ENCODE peak calls at places on chromosomes 5 and 9, in ten cellular contexts. A is gastrocnemius medialis; X is H7; V is neural crest cell; F is stimulated activated CD4-positive, alpha-beta T cell treated with anti-CD3 and anti-CD28 coated beads, Interleukin-12 subunit alpha, Interleukin-12 subunit beta, amount 100 ng/mL, for 4 hours; O is NCI-H1436; D is CD8-positive, alpha-beta T cell; H is thyroid gland; W is astrocyte of the spinal cord; P is MCF 10A. Z is an unnamed sample.

GRCh38 chr9:3136999-3137675 is 293.2 kb upstream of the PUM3 start:
- DNase-seq in P (no peak), O (no peak), F (no peak), X (no peak), A (no peak), H (no peak), D (no peak), V (no peak), W (no peak), Z (no peak)

GRCh38 chr5:10333154-10334006 is 20.1 kb upstream of the MARCHF6 start:
- DNase-seq in H (peak), A (no peak), W (no peak), O (no peak), P (no peak), F (peak), V (peak), D (no peak), X (peak), Z (peak)

GRCh38 chr5:95824747-95825146 is 2.2 kb upstream of the GLRX start:
- DNase-seq in X (no peak), P (no peak), D (no peak), O (no peak), H (no peak), W (no peak), V (no peak), F (no peak), A (no peak), Z (no peak)

GRCh38 chr5:122403965-122404364 is 91.9 kb downstream of the SNCAIP start:
- DNase-seq in H (no peak), D (no peak), W (no peak), O (no peak), A (no peak), P (no peak), V (no peak), F (no peak), X (no peak), Z (no peak)

GRCh38 chr5:10885026-10885425 is 124.0 kb upstream of the DAP start:
- DNase-seq in V (no peak), H (no peak), W (peak), O (no peak), F (no peak), D (no peak), X (no peak), P (no peak), A (no peak), Z (no peak)

GRCh38 chr5:147321569-147321968 is 86.7 kb downstream of the STK32A start:
- DNase-seq in H (no peak), X (no peak), O (peak), F (no peak), V (no peak), D (no peak), W (no peak), A (no peak), P (no peak), Z (no peak)

GRCh38 chr5:88085462-88085861 is 183.2 kb downstream of the TMEM161B start:
- DNase-seq in D (no peak), H (no peak), X (no peak), P (no peak), F (no peak), V (no peak), O (no peak), W (no peak), A (no peak), Z (no peak)

GRCh38 chr5:149795360-149795759 is 65.2 kb downstream of the PPARGC1B start:
- DNase-seq in P (no peak), D (no peak), V (no peak), O (no peak), A (peak), F (no peak), H (no peak), X (no peak), W (no peak), Z (no peak)

GRCh38 chr5:116509483-116510244 is 65.0 kb downstream of the SEMA6A start:
- DNase-seq in D (no peak), A (no peak), O (no peak), H (no peak), P (no peak), F (no peak), V (no peak), X (no peak), W (no peak), Z (no peak)

GRCh38 chr5:113433862-113434612 is 752 bp downstream of the TSSK1B start:
- DNase-seq in O (no peak), H (no peak), W (no peak), V (no peak), X (no peak), D (no peak), P (no peak), F (no peak), A (no peak), Z (no peak)

GRCh38 chr5:135654646-135655045 is 75.9 kb upstream of the CXCL14 start:
- DNase-seq in O (no peak), D (no peak), V (no peak), W (no peak), H (no peak), X (no peak), F (no peak), A (no peak), P (no peak), Z (peak)

GRCh38 chr5:178286226-178287090 is 53.9 kb upstream of the PHYKPL start:
- DNase-seq in F (no peak), O (no peak), A (no peak), X (no peak), D (no peak), V (no peak), P (no peak), H (no peak), W (no peak), Z (no peak)

GRCh38 chr5:141484499-141485304 is at the start of gene PCDHGC4:
- DNase-seq in X (peak), H (no peak), A (no peak), F (no peak), P (no peak), O (peak), W (peak), D (no peak), V (peak), Z (peak)

GRCh38 chr5:146395233-146395632 is 51.9 kb upstream of the TCERG1 start:
- DNase-seq in A (no peak), D (no peak), O (peak), H (no peak), W (no peak), X (no peak), P (peak), F (no peak), V (no peak), Z (no peak)

GRCh38 chr5:14316471-14316870 is 173.3 kb downstream of the TRIO start:
- DNase-seq in A (no peak), H (no peak), P (no peak), W (no peak), F (no peak), X (no peak), V (no peak), O (no peak), D (no peak), Z (no peak)

GRCh38 chr5:130687085-130687733 is 477.8 kb downstream of the HINT1 start:
- DNase-seq in W (no peak), P (no peak), A (no peak), X (no peak), H (no peak), F (no peak), O (no peak), D (no peak), V (no peak), Z (no peak)

GRCh38 chr5:130978475-130978874 is 186.6 kb downstream of the HINT1 start:
- DNase-seq in W (no peak), D (no peak), A (no peak), F (no peak), X (no peak), P (peak), V (no peak), O (no peak), H (no peak), Z (no peak)

GRCh38 chr5:170747851-170748250 is 35.7 kb upstream of the GABRP start:
- DNase-seq in D (no peak), F (no peak), A (no peak), H (no peak), P (peak), V (peak), W (no peak), X (peak), O (no peak), Z (peak)